ENCODE peak calls at places on chromosomes 16 and 17, in nine cellular contexts. P, G, E, H, V, I, C, X and L are unnamed samples. For H3K4me1, the result is how much of the 10 kb centered on the place peaks cover.

GRCh38 chr17:7528842-7529241 is 20.0 kb upstream of the TNFSF12 start:
- DNase-seq in P (no peak), G (no peak), E (no peak), H (no peak), V (no peak), I (no peak), C (no peak), X (no peak), L (no peak)

GRCh38 chr17:58969612-58970011 is 137.1 kb downstream of the TRIM37 start:
- DNase-seq in P (no peak), G (no peak), E (no peak), H (no peak), V (no peak), I (no peak), C (no peak), X (no peak), L (no peak)

GRCh38 chr17:2177235-2177811 is 122.4 kb downstream of the HIC1 start:
- DNase-seq in P (no peak), G (no peak), E (no peak), H (no peak), V (no peak), I (no peak), C (no peak), X (no peak), L (no peak)

GRCh38 chr17:47276868-47277267 is 23.2 kb downstream of the ITGB3 start:
- DNase-seq in P (peak), G (peak), E (no peak), H (no peak), V (peak), I (no peak), C (no peak), X (no peak), L (peak)

GRCh38 chr17:52524238-52524637 is 365.7 kb upstream of the CA10 start:
- DNase-seq in P (no peak), G (no peak), E (no peak), H (no peak), V (no peak), I (no peak), C (no peak), X (no peak), L (no peak)

GRCh38 chr17:43446773-43447172 is 37.0 kb upstream of the DHX8 start:
- DNase-seq in P (no peak), G (no peak), E (no peak), H (no peak), V (no peak), I (no peak), C (no peak), X (no peak), L (no peak)

GRCh38 chr17:76138234-76138895 is 2.7 kb downstream of the FOXJ1 start:
- DNase-seq in P (no peak), G (no peak), E (no peak), H (no peak), V (peak), I (no peak), C (no peak), X (no peak), L (peak)

GRCh38 chr17:40707720-40708119 is 4.2 kb upstream of the KRT24 start:
- DNase-seq in P (no peak), G (peak), E (no peak), H (no peak), V (no peak), I (no peak), C (no peak), X (no peak), L (no peak)

GRCh38 chr17:28327709-28328108 is 7.6 kb downstream of the IFT20 start:
- DNase-seq in P (no peak), G (no peak), E (no peak), H (peak), V (peak), I (no peak), C (no peak), X (no peak), L (no peak)

GRCh38 chr16:77677129-77677528 is 45.2 kb upstream of the NUDT7 start:
- DNase-seq in P (no peak), G (no peak), E (no peak), H (no peak), V (no peak), I (no peak), C (no peak), X (no peak), L (no peak)

GRCh38 chr16:57592591-57593003 is 35.8 kb upstream of the ADGRG1 start:
- DNase-seq in P (peak), G (no peak), E (no peak), H (peak), V (no peak), I (no peak), C (peak), X (peak), L (peak)

GRCh38 chr16:87735270-87736002 is 30.4 kb downstream of the KLHDC4 start:
- DNase-seq in P (no peak), G (no peak), E (no peak), H (no peak), V (no peak), I (no peak), C (no peak), X (no peak), L (no peak)

GRCh38 chr17:2070241-2071023 is 15.5 kb downstream of the HIC1 start:
- DNase-seq in P (no peak), G (no peak), E (no peak), H (no peak), V (peak), I (no peak), C (no peak), X (no peak), L (no peak)

GRCh38 chr16:66569131-66569530 is 2.9 kb downstream of the CMTM1 start:
- DNase-seq in P (no peak), G (no peak), E (no peak), H (no peak), V (no peak), I (no peak), C (no peak), X (no peak), L (no peak)

GRCh38 chr16:56860226-56861020 is 4.6 kb upstream of the SLC12A3 start:
- DNase-seq in P (peak), G (no peak), E (no peak), H (peak), V (no peak), I (no peak), C (no peak), X (no peak), L (no peak)

GRCh38 chr17:18257268-18257681 is 1.3 kb downstream of the FLII start:
- DNase-seq in P (no peak), G (no peak), E (no peak), H (no peak), V (peak), I (no peak), C (no peak), X (no peak), L (peak)

GRCh38 chr17:10683853-10684252 is 13.5 kb downstream of the SCO1 start:
- DNase-seq in P (no peak), G (no peak), E (no peak), H (no peak), V (no peak), I (peak), C (no peak), X (no peak), L (no peak)

DNA sequence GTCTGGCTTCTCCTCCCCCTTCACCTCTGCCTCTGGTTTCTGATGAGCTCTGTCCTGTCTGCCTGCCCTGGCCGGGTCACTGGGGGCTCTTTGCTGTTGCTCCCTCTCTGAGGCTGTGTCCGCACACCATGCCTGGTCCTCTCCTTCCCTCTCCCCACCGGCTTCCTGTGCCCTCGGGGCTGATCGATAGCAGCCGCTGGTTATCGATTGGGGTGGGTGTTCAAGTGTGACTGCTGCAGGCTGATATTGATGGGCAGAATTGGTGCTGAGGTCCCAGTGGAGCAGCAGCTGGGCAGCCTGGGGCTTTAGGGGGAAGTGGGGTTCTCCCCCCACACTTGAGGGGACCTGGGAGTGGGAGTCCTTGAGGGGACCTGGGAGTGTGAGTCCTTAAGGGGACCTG is 16.4 kb downstream of the MRM1 start:
- DNase-seq in P (peak), G (no peak), E (no peak), H (no peak), V (peak), I (no peak), C (no peak), X (no peak), L (no peak)
- H3K4me1 ChIP-seq in P (under half), G (under half), E (under half), H (under half), V (under half), I (under half), C (under half), X (under half), L (under half)

DNA sequence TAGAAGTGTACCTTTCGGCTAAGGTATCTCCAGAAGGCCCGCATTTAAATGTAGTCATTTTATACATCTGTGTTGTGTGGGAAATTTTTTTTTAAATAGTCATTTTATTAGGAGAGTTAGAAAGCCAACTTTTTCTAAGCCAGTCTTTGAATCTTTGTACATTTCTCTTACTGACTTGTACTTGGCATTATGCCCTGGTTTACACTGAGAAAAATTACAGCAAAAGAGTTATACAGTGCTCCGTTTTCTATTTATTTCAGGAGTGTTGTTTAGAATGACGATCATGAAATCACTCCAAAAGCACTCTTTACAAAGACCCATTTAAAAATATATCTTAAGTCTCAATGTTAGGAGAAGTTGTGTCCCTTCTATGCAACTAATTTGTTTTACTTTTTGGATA is 91.9 kb downstream of the CYB561 start:
- DNase-seq in P (no peak), G (no peak), E (no peak), H (no peak), V (no peak), I (no peak), C (no peak), X (no peak), L (no peak)
- H3K4me1 ChIP-seq in P (under half), G (under half), E (under half), H (under half), V (under half), I (under half), C (under half), X (under half), L (under half)

GRCh38 chr17:70120420-70120819 is 45.4 kb downstream of the KCNJ16 start:
- DNase-seq in P (no peak), G (no peak), E (no peak), H (no peak), V (no peak), I (no peak), C (no peak), X (no peak), L (no peak)

GRCh38 chr17:70119961-70120360 is 44.9 kb downstream of the KCNJ16 start:
- DNase-seq in P (no peak), G (no peak), E (no peak), H (no peak), V (no peak), I (no peak), C (no peak), X (no peak), L (no peak)

GRCh38 chr17:70116919-70117318 is 41.9 kb downstream of the KCNJ16 start:
- DNase-seq in P (no peak), G (no peak), E (no peak), H (no peak), V (no peak), I (no peak), C (no peak), X (no peak), L (no peak)

GRCh38 chr17:70121136-70121535 is 46.1 kb downstream of the KCNJ16 start:
- DNase-seq in P (no peak), G (no peak), E (no peak), H (no peak), V (no peak), I (no peak), C (no peak), X (no peak), L (no peak)

GRCh38 chr17:70119545-70119944 is 44.5 kb downstream of the KCNJ16 start:
- DNase-seq in P (no peak), G (no peak), E (no peak), H (no peak), V (peak), I (no peak), C (no peak), X (no peak), L (no peak)
- H3K4me1 ChIP-seq in P (under half), G (under half), E (under half), H (under half), V (under half), I (under half), C (under half), X (under half), L (under half)

GRCh38 chr17:496761-497586 is 144.4 kb upstream of the RPH3AL start:
- DNase-seq in P (no peak), G (no peak), E (no peak), H (no peak), V (no peak), I (no peak), C (no peak), X (no peak), L (no peak)
- H3K4me1 ChIP-seq in P (under half), G (under half), E (under half), H (under half), V (under half), I (under half), C (under half), X (under half), L (under half)

GRCh38 chr17:79556263-79556662 is 54.6 kb downstream of the RBFOX3 start:
- DNase-seq in P (no peak), G (no peak), E (no peak), H (no peak), V (no peak), I (no peak), C (no peak), X (no peak), L (no peak)

GRCh38 chr17:79559111-79559887 is 51.6 kb downstream of the RBFOX3 start:
- DNase-seq in P (no peak), G (no peak), E (no peak), H (no peak), V (no peak), I (no peak), C (no peak), X (no peak), L (no peak)

GRCh38 chr17:79558573-79558900 is 52.3 kb downstream of the RBFOX3 start:
- DNase-seq in P (no peak), G (no peak), E (no peak), H (no peak), V (no peak), I (no peak), C (no peak), X (no peak), L (no peak)

GRCh38 chr17:79557276-79557675 is 53.6 kb downstream of the RBFOX3 start:
- DNase-seq in P (no peak), G (no peak), E (no peak), H (no peak), V (no peak), I (no peak), C (no peak), X (no peak), L (no peak)

DNA sequence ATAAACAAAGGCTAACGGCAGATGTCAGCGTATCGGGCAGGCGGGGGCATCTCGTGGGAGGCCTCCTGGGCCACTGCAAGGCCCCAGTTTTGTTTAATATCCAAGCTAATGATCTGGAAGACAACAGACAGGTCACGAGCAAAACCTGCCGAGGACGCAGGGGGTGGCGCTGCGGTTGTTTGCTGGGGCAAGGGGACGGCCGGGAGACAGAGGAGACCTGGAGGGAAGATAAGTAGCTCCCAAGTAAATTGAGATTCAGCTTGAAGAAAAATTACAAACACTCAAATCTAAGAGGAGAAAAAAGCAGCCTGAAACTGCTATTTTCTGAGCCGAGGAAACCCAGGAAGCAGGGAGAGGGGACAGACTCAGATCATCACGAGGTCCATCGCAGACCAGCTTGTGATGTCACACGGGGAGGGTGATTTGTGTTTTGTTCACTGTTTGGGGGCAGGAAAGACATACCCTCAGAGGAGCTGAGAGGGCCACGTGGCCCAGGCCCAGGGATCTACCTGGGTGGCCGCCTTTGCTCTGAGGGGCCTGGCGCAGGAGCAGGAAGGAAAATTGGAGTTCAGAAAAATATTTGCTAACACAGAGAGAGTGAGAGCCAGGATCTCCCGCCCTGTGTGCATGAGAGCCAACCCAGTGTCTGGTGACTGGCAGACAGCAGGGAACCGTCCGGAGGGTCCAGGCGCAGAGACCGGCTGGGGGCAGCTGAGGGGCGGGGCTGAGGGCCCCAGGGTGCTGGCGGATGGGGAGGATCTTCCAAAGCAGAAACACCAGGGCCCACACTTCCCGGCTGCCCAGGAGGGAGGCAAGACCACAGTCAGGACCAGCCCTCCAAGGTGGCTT is 52.9 kb downstream of the RBFOX3 start:
- DNase-seq in P (no peak), G (no peak), E (no peak), H (no peak), V (no peak), I (no peak), C (no peak), X (no peak), L (no peak)
- H3K4me1 ChIP-seq in P (under half), G (under half), E (under half), H (under half), V (under half), I (under half), C (under half), X (under half), L (under half)

DNA sequence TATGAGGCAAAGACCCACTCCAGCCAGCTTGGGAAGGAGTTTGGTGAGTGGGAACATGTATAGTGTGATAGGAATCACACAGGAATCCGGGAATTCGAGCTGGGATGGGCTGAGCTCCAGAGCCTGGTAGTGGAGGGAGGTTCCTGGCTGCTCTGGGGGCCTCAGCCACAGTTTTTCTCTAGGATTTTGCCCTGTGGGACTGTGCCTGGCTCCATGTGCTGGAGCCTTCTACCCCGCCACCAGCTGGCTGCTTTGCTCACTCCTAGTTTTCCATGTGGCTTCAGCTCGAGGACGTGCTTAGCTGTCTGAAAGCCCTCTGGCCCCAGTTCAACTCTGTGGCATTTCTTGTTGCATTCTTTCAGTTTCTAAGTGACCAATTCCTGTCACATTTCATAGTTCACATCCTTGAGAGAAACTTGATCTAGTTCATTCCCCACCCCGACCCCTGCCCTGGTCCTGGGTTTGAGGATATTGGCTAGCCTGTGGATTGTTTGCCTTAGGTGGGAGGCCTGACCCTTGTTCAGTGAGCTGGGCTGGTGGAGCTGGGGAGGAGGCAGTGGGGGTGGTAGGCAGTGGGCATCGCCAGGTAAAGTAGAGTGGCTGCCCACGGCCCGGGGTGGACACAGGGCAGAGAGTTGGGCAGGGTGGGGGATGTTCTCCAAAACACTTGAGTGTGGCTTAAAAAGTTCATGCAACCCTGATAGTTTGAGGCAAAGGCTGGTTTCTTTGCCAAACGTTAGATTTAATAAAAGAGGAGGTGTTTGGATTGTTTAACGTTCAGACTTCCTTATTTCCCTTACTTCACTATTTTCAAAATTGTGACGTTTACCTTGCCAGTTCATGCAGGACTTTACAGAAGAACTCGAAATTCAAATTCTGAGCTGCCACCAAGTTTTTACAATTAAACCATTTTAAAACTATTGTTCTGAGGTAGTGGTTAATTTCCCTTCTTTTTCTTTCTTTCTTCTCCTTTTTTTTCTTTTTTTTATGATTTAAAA is 5.2 kb downstream of the SEC14L1 start:
- DNase-seq in P (peak), G (peak), E (no peak), H (peak), V (peak), I (no peak), C (no peak), X (no peak), L (peak)
- H3K4me1 ChIP-seq in P (half or more), G (half or more), E (under half), H (under half), V (under half), I (under half), C (under half), X (under half), L (half or more)

GRCh38 chr17:22470411-22471175 is 778.3 kb downstream of the KCNJ18 start:
- DNase-seq in P (no peak), G (no peak), E (no peak), H (no peak), V (no peak), I (no peak), C (no peak), X (no peak), L (no peak)
- H3K4me1 ChIP-seq in P (under half), G (under half), E (under half), H (under half), V (under half), I (under half), C (under half), X (under half), L (under half)

GRCh38 chr16:588639-588888 is 1.3 kb upstream of the RAB40C start:
- DNase-seq in P (peak), G (no peak), E (no peak), H (peak), V (peak), I (no peak), C (peak), X (peak), L (peak)
- H3K4me1 ChIP-seq in P (half or more), G (under half), E (under half), H (under half), V (under half), I (under half), C (under half), X (under half), L (under half)